ENCODE peak calls at places on chromosomes 1 and 21, in ten cellular contexts. L, H, P, J, Q, M, O, A, U and S are unnamed samples.

GRCh38 chr1:156268336-156268735 is 14.3 kb downstream of the SMG5 start:
- DNase-seq in L (no peak), H (no peak), P (no peak), J (no peak), Q (no peak), M (no peak), O (no peak), A (no peak), U (no peak), S (no peak)

GRCh38 chr1:30775433-30775975 is 17.9 kb upstream of the LAPTM5 start:
- DNase-seq in L (no peak), H (no peak), P (no peak), J (no peak), Q (no peak), M (no peak), O (no peak), A (no peak), U (no peak), S (peak; percentile 31)

GRCh38 chr1:146034976-146035469 is 13.5 kb upstream of the HJV start:
- DNase-seq in L (no peak), H (peak; percentile 57), P (no peak), J (no peak), Q (no peak), M (no peak), O (no peak), A (no peak), U (no peak), S (no peak)

GRCh38 chr1:46150085-46150484 is 17.7 kb upstream of the PIK3R3 start:
- DNase-seq in L (no peak), H (no peak), P (no peak), J (no peak), Q (no peak), M (no peak), O (no peak), A (no peak), U (no peak), S (no peak)

GRCh38 chr1:206674236-206674635 is 10.5 kb upstream of the MAPKAPK2 start:
- DNase-seq in L (no peak), H (no peak), P (no peak), J (no peak), Q (no peak), M (no peak), O (no peak), A (no peak), U (no peak), S (no peak)

GRCh38 chr1:114505148-114505561 is 5.8 kb downstream of the TRIM33 start:
- DNase-seq in L (no peak), H (no peak), P (no peak), J (no peak), Q (no peak), M (no peak), O (no peak), A (no peak), U (no peak), S (peak; percentile 68)

GRCh38 chr1:79588719-79589118 is 582.2 kb upstream of the ADGRL4 start:
- DNase-seq in L (no peak), H (no peak), P (no peak), J (no peak), Q (no peak), M (no peak), O (no peak), A (no peak), U (no peak), S (no peak)

GRCh38 chr1:234724517-234725176 is 114.7 kb upstream of the IRF2BP2 start:
- DNase-seq in L (no peak), H (peak; percentile 76), P (no peak), J (no peak), Q (peak; percentile 80), M (no peak), O (no peak), A (peak; percentile 49), U (peak; percentile 50), S (no peak)

GRCh38 chr21:44778094-44778493 is 23.5 kb downstream of the UBE2G2 start:
- DNase-seq in L (no peak), H (no peak), P (no peak), J (no peak), Q (no peak), M (no peak), O (no peak), A (no peak), U (no peak), S (peak; percentile 39)

GRCh38 chr1:16443975-16444745 is 3.6 kb downstream of the NECAP2 start:
- DNase-seq in L (no peak), H (no peak), P (no peak), J (no peak), Q (no peak), M (no peak), O (no peak), A (no peak), U (no peak), S (no peak)

GRCh38 chr1:59718989-59719360 is 95.8 kb upstream of the HOOK1 start:
- DNase-seq in L (no peak), H (no peak), P (no peak), J (no peak), Q (peak; percentile 57), M (no peak), O (no peak), A (no peak), U (no peak), S (no peak)

GRCh38 chr1:5917591-5918274 is 74.5 kb downstream of the NPHP4 start:
- DNase-seq in L (no peak), H (no peak), P (no peak), J (no peak), Q (no peak), M (no peak), O (no peak), A (no peak), U (no peak), S (peak; percentile 57)

GRCh38 chr1:11929849-11930248 is 3.6 kb upstream of the KIAA2013 start:
- DNase-seq in L (no peak), H (no peak), P (no peak), J (no peak), Q (peak; percentile 82), M (no peak), O (peak; percentile 44), A (no peak), U (peak; percentile 53), S (no peak)

GRCh38 chr1:10648689-10649483 is 147.6 kb downstream of the CASZ1 start:
- DNase-seq in L (no peak), H (peak; percentile 70), P (no peak), J (no peak), Q (no peak), M (no peak), O (no peak), A (no peak), U (no peak), S (no peak)